ENCODE peak calls at places on chromosomes 7 and 10, in six cellular contexts. G is neuronal stem cell, E is IMR-90, X is H1, F is trophoblast cell, P is mesenchymal stem cell. R is an unnamed sample.

GRCh38 chr7:41996381-41997035 is 240.5 kb downstream of the GLI3 start:
- DNase-seq in G (no peak), E (peak; percentile 86), X (no peak), F (peak; percentile 44), P (peak; percentile 41), R (no peak)

GRCh38 chr7:151388430-151388829 is 21.4 kb downstream of the WDR86 start:
- DNase-seq in G (no peak), E (no peak), X (no peak), F (no peak), P (no peak), R (no peak)

GRCh38 chr7:32506266-32507054 is 11.2 kb downstream of the AVL9 start:
- DNase-seq in G (no peak), E (peak; percentile 90), X (no peak), F (peak; percentile 84), P (peak; percentile 95), R (no peak)

GRCh38 chr7:131183611-131184119 is 144.0 kb upstream of the MKLN1 start:
- DNase-seq in G (no peak), E (peak; percentile 15), X (no peak), F (no peak), P (no peak), R (no peak)

GRCh38 chr10:23344251-23344841 is at the start of gene C10orf67:
- DNase-seq in G (peak; percentile 32), E (peak; percentile 39), X (peak; percentile 70), F (peak; percentile 77), P (peak; percentile 49), R (peak; percentile 75)

GRCh38 chr7:29989257-29989995 is at the start of gene SCRN1:
- DNase-seq in G (peak; percentile 42), E (peak; percentile 13), X (peak; percentile 70), F (peak; percentile 43), P (peak; percentile 50), R (peak; percentile 63)

GRCh38 chr10:131899695-131900349 is 986 bp upstream of the PPP2R2D start:
- DNase-seq in G (no peak), E (no peak), X (no peak), F (no peak), P (peak; percentile 30), R (peak; percentile 29)

GRCh38 chr7:115297651-115298050 is 375.8 kb downstream of the MDFIC start:
- DNase-seq in G (no peak), E (peak; percentile 64), X (no peak), F (peak; percentile 69), P (peak; percentile 53), R (peak; percentile 5)

GRCh38 chr10:7580520-7580919 is 86.2 kb downstream of the ITIH5 start:
- DNase-seq in G (no peak), E (no peak), X (no peak), F (no peak), P (no peak), R (peak; percentile 36)

GRCh38 chr7:114859477-114859876 is 62.4 kb upstream of the MDFIC start:
- DNase-seq in G (no peak), E (no peak), X (no peak), F (no peak), P (no peak), R (no peak)

GRCh38 chr10:17950726-17951125 is 992 bp upstream of the SLC39A12 start:
- DNase-seq in G (no peak), E (no peak), X (no peak), F (no peak), P (no peak), R (no peak)

GRCh38 chr10:33326897-33327296 is 7.6 kb downstream of the NRP1 start:
- DNase-seq in G (no peak), E (no peak), X (no peak), F (no peak), P (peak; percentile 32), R (no peak)

GRCh38 chr7:83827036-83827435 is 178.1 kb upstream of the SEMA3E start:
- DNase-seq in G (no peak), E (no peak), X (no peak), F (no peak), P (no peak), R (no peak)

GRCh38 chr7:16804674-16805439 is at the start of gene AGR2:
- DNase-seq in G (no peak), E (peak; percentile 42), X (no peak), F (no peak), P (no peak), R (no peak)

GRCh38 chr7:123054357-123055133 is 59.0 kb upstream of the TAS2R16 start:
- DNase-seq in G (no peak), E (no peak), X (no peak), F (no peak), P (no peak), R (peak; percentile 77)

GRCh38 chr7:832292-832967 is at the start of gene SUN1:
- DNase-seq in G (no peak), E (peak; percentile 88), X (no peak), F (peak; percentile 52), P (peak; percentile 93), R (peak; percentile 86)

GRCh38 chr7:97623333-97623732 is 108.6 kb upstream of the TAC1 start:
- DNase-seq in G (no peak), E (no peak), X (no peak), F (no peak), P (no peak), R (no peak)

GRCh38 chr7:148906707-148907498 is 22.8 kb upstream of the EZH2 start:
- DNase-seq in G (no peak), E (no peak), X (no peak), F (no peak), P (no peak), R (no peak)

GRCh38 chr10:57288754-57289153 is 927.7 kb upstream of the ZWINT start:
- DNase-seq in G (no peak), E (no peak), X (no peak), F (no peak), P (no peak), R (no peak)

GRCh38 chr7:47819054-47819920 is 129.0 kb downstream of the PKD1L1 start:
- DNase-seq in G (peak; percentile 54), E (peak; percentile 82), X (peak; percentile 73), F (peak; percentile 92), P (peak; percentile 80), R (peak; percentile 53)

GRCh38 chr7:84904561-84904960 is 282.3 kb downstream of the SEMA3D start:
- DNase-seq in G (no peak), E (no peak), X (no peak), F (no peak), P (no peak), R (no peak)

GRCh38 chr7:70920886-70921285 is 211.1 kb upstream of the GALNT17 start:
- DNase-seq in G (no peak), E (no peak), X (no peak), F (no peak), P (peak; percentile 0), R (peak; percentile 72)

GRCh38 chr10:72912715-72913114 is 19.2 kb downstream of the OIT3 start:
- DNase-seq in G (no peak), E (no peak), X (no peak), F (no peak), P (no peak), R (no peak)

GRCh38 chr7:27151945-27152815 is at the start of gene HOXA3:
- DNase-seq in G (no peak), E (peak; percentile 59), X (peak; percentile 63), F (peak; percentile 27), P (peak; percentile 50), R (no peak)

GRCh38 chr7:27152816-27153486 is 568 bp upstream of the HOXA3 start:
- DNase-seq in G (no peak), E (no peak), X (peak; percentile 53), F (no peak), P (no peak), R (no peak)

GRCh38 chr7:27154369-27154768 is 2.0 kb upstream of the HOXA3 start:
- DNase-seq in G (no peak), E (no peak), X (peak; percentile 48), F (no peak), P (no peak), R (no peak)

GRCh38 chr7:27154901-27155815 is 1.3 kb downstream of the HOXA7 start:
- DNase-seq in G (no peak), E (no peak), X (peak; percentile 53), F (no peak), P (no peak), R (no peak)

DNA sequence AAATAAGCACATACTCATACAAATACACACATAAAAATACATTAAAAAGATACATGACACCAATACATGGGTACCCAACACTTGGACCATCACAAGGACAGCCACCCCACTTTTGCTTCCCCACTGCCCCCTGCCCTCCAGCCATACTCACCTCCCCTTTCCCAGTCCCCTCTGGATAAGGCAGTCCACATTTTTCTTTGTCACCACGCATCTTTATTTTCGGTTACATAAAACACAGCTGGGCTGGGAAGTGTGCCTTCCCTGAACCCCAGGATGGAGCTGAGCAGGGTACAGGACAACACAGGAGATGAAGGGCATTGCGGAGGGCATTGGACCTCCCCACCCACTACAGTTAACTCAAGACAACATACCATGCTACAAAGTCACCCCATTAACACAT is 1.1 kb upstream of the HOXA3 start:
- DNase-seq in G (no peak), E (no peak), X (no peak), F (no peak), P (no peak), R (no peak)
- H3K4me3 ChIP-seq in G (no peak overlapping the region), E (no peak overlapping the region), X (no peak overlapping the region), F (no peak overlapping the region), P (no peak overlapping the region), R (no peak overlapping the region)

GRCh38 chr7:67267914-67268313 is 271.3 kb downstream of the TYW1 start:
- DNase-seq in G (no peak), E (no peak), X (no peak), F (no peak), P (peak; percentile 7), R (peak; percentile 93)
- H2BK120ac ChIP-seq in G (no peak overlapping the region), E (no peak overlapping the region), X (no peak overlapping the region), F (no peak overlapping the region), P (no peak overlapping the region), R (no peak overlapping the region)

GRCh38 chr10:31399631-31400030 is 80.6 kb downstream of the ZEB1 start:
- DNase-seq in G (no peak), E (no peak), X (no peak), F (no peak), P (no peak), R (no peak)

GRCh38 chr10:31393844-31394243 is 74.8 kb downstream of the ZEB1 start:
- DNase-seq in G (no peak), E (no peak), X (no peak), F (no peak), P (no peak), R (no peak)

GRCh38 chr10:31397852-31398251 is 78.8 kb downstream of the ZEB1 start:
- DNase-seq in G (no peak), E (no peak), X (no peak), F (no peak), P (no peak), R (no peak)

GRCh38 chr10:31399171-31399570 is 80.2 kb downstream of the ZEB1 start:
- DNase-seq in G (no peak), E (no peak), X (no peak), F (no peak), P (no peak), R (no peak)

DNA sequence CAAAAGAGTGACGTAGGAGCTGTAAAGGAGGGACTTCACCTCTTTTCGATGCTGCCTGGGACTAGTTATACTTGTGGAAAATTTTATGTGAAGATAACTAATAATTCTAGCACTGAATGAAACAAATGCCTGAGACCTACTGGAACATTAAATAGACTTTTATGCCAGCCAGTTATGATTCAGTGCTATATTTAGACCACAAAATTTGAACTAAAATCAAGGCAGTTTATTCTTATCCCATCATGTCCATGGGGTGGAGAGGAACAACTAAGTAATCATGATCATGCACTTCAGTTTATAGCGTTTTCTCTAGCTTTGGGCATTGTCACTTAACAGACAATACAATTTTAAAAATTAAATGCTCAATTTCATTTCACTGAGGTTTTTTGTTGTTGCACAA is 76.7 kb downstream of the ZEB1 start:
- DNase-seq in G (no peak), E (no peak), X (no peak), F (no peak), P (no peak), R (no peak)
- H3K4me3 ChIP-seq in G (no peak overlapping the region), E (no peak overlapping the region), X (no peak overlapping the region), F (no peak overlapping the region), P (no peak overlapping the region), R (no peak overlapping the region)

GRCh38 chr10:104337985-104338735 is at the start of gene ITPRIP:
- DNase-seq in G (peak; percentile 73), E (peak; percentile 87), X (peak; percentile 82), F (peak; percentile 73), P (peak; percentile 90), R (peak; percentile 85)
- H2BK120ac ChIP-seq in G (no peak within 1 kb of the TSS), E (peak within 1 kb of the TSS; percentile 100), X (no peak within 1 kb of the TSS), F (peak within 1 kb of the TSS; percentile 100), P (peak within 1 kb of the TSS; percentile 98), R (no peak within 1 kb of the TSS)